ENCODE peak calls at places on chromosomes 3 and 15, in nine cellular contexts. Q is colonic mucosa, N is fibroblast of mammary gland, I is AG10803, L is tibial artery, S is IMR-90, B is dorsolateral prefrontal cortex, U is hepatocyte, T is mucosa of descending colon. O is an unnamed sample.

GRCh38 chr3:122497425-122497824 is 17.3 kb downstream of the KPNA1 start:
- DNase-seq in Q (no peak), N (peak; percentile 94), I (peak; percentile 94), L (no peak), S (peak; percentile 91), B (no peak), U (no peak), T (no peak), O (no peak)

GRCh38 chr3:100525753-100526612 is 33.6 kb downstream of the TMEM45A start:
- DNase-seq in Q (no peak), N (peak; percentile 96), I (peak; percentile 95), L (no peak), S (peak; percentile 79), B (no peak), U (peak; percentile 54), T (no peak), O (no peak)

GRCh38 chr3:61847784-61848462 is 286.6 kb downstream of the PTPRG start:
- DNase-seq in Q (peak; percentile 66), N (peak; percentile 85), I (peak; percentile 23), L (peak; percentile 86), S (no peak), B (no peak), U (peak; percentile 24), T (peak; percentile 71), O (no peak)

GRCh38 chr15:55033574-55033973 is 163.2 kb downstream of the RSL24D1 start:
- DNase-seq in Q (no peak), N (no peak), I (no peak), L (no peak), S (no peak), B (no peak), U (no peak), T (no peak), O (no peak)

GRCh38 chr3:134364936-134365765 is 9.1 kb downstream of the AMOTL2 start:
- DNase-seq in Q (no peak), N (peak; percentile 54), I (peak; percentile 73), L (peak; percentile 62), S (no peak), B (no peak), U (no peak), T (no peak), O (no peak)

GRCh38 chr15:26148461-26148860 is 285.3 kb upstream of the ATP10A start:
- DNase-seq in Q (no peak), N (no peak), I (no peak), L (no peak), S (no peak), B (no peak), U (no peak), T (no peak), O (no peak)

GRCh38 chr3:194135806-194136518 is at the start of gene HES1:
- DNase-seq in Q (peak; percentile 96), N (peak; percentile 95), I (peak; percentile 98), L (peak; percentile 97), S (peak; percentile 97), B (peak; percentile 15), U (peak; percentile 99), T (peak; percentile 93), O (no peak)

GRCh38 chr3:139533781-139534443 is 5.6 kb downstream of the RBP1 start:
- DNase-seq in Q (no peak), N (peak; percentile 19), I (peak; percentile 9), L (no peak), S (peak; percentile 65), B (peak; percentile 58), U (peak; percentile 30), T (no peak), O (no peak)

GRCh38 chr3:25473246-25473645 is 45.2 kb downstream of the RARB start:
- DNase-seq in Q (no peak), N (no peak), I (no peak), L (no peak), S (no peak), B (no peak), U (no peak), T (no peak), O (no peak)

GRCh38 chr3:174784206-174784934 is 74.8 kb upstream of the NAALADL2 start:
- DNase-seq in Q (no peak), N (peak; percentile 5), I (no peak), L (no peak), S (peak; percentile 74), B (no peak), U (no peak), T (no peak), O (no peak)

GRCh38 chr3:9173445-9173844 is 76.0 kb downstream of the SRGAP3 start:
- DNase-seq in Q (no peak), N (no peak), I (no peak), L (no peak), S (no peak), B (no peak), U (no peak), T (no peak), O (no peak)

GRCh38 chr15:74311734-74312444 is 55.6 kb downstream of the CYP11A1 start:
- DNase-seq in Q (no peak), N (no peak), I (peak; percentile 42), L (no peak), S (peak; percentile 8), B (no peak), U (peak; percentile 43), T (no peak), O (no peak)

GRCh38 chr15:71811036-71811736 is 832 bp downstream of the NR2E3 start:
- DNase-seq in Q (no peak), N (no peak), I (no peak), L (no peak), S (no peak), B (no peak), U (no peak), T (no peak), O (no peak)

GRCh38 chr15:29091666-29092065 is 178.0 kb downstream of the NSMCE3 start:
- DNase-seq in Q (no peak), N (no peak), I (no peak), L (no peak), S (no peak), B (no peak), U (no peak), T (no peak), O (no peak)

GRCh38 chr15:29088666-29089065 is 181.0 kb downstream of the NSMCE3 start:
- DNase-seq in Q (no peak), N (no peak), I (no peak), L (no peak), S (no peak), B (no peak), U (no peak), T (no peak), O (no peak)

GRCh38 chr15:29090617-29091466 is 178.8 kb downstream of the NSMCE3 start:
- DNase-seq in Q (no peak), N (peak; percentile 12), I (no peak), L (no peak), S (peak; percentile 11), B (no peak), U (peak; percentile 30), T (no peak), O (no peak)

GRCh38 chr15:29087521-29088285 is 181.9 kb downstream of the NSMCE3 start:
- DNase-seq in Q (no peak), N (no peak), I (no peak), L (no peak), S (no peak), B (no peak), U (no peak), T (no peak), O (no peak)

GRCh38 chr15:29089731-29090616 is 179.6 kb downstream of the NSMCE3 start:
- DNase-seq in Q (no peak), N (peak; percentile 22), I (no peak), L (no peak), S (peak; percentile 45), B (no peak), U (no peak), T (no peak), O (no peak)
- H3K4me3 ChIP-seq in Q (no peak overlapping the region), N (no peak overlapping the region), I (no peak overlapping the region), L (no peak overlapping the region), S (no peak overlapping the region), B (peak overlapping the region; percentile 36), U (no peak overlapping the region), T (no peak overlapping the region), O (no peak overlapping the region)

GRCh38 chr15:70507772-70508351 is 255.5 kb downstream of the UACA start:
- DNase-seq in Q (no peak), N (peak; percentile 57), I (no peak), L (no peak), S (peak; percentile 38), B (no peak), U (peak; percentile 80), T (no peak), O (no peak)
- TF ChIP-seq CTCF in Q (no peak), N (no peak), I (no peak), L (no peak), S (no peak), B (no peak), U (no peak), T (no peak), O (no peak)

DNA sequence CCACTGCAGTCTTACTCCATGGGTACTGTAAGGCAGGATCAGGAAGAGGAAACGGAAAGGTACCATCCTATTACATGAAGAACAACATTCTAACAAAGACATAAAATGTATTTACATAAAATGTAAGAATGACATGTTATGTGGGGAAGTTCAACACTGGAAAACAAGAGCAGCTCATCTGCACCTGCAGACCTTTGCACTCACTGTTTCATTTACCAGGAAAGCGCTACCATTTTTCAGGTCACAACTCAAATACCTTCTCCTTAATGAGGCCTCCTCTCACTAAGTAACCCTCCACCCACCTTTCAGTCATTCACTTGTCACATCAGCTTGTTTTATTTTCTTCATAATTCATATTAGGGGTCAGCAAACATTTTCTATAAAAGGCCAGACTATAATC is 2.6 kb downstream of the TMCC1 start:
- DNase-seq in Q (no peak), N (no peak), I (no peak), L (no peak), S (no peak), B (no peak), U (no peak), T (no peak), O (no peak)
- H3K4me3 ChIP-seq in Q (no peak overlapping the region), N (no peak overlapping the region), I (no peak overlapping the region), L (no peak overlapping the region), S (no peak overlapping the region), B (no peak overlapping the region), U (no peak overlapping the region), T (no peak overlapping the region), O (no peak overlapping the region)

GRCh38 chr3:10653241-10653640 is 147.9 kb upstream of the ATP2B2 start:
- DNase-seq in Q (no peak), N (no peak), I (no peak), L (no peak), S (no peak), B (no peak), U (no peak), T (no peak), O (no peak)

GRCh38 chr3:10653866-10654611 is 148.7 kb upstream of the ATP2B2 start:
- DNase-seq in Q (no peak), N (no peak), I (no peak), L (no peak), S (no peak), B (no peak), U (no peak), T (no peak), O (no peak)

GRCh38 chr3:10651506-10651905 is 146.1 kb upstream of the ATP2B2 start:
- DNase-seq in Q (no peak), N (no peak), I (no peak), L (no peak), S (no peak), B (no peak), U (no peak), T (no peak), O (no peak)

DNA sequence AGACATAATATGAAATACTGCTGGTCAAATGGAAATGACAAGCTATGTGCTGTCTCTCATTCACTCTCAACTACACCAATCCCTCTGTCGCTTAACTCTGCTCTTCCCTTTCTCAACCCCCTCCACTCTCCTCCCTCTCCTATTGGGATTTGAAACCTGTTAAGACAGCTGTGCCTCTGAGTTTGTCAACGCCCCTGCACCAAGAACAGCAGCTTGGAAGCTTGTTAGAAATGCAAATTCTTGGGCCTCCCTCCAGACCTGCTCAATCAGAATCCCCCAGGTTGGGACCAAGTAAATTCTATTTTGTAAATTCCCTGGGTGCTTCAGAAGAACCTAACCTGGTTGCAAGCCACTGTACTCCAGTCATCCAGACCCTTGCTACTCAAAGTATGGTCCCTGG is 149.7 kb upstream of the ATP2B2 start:
- DNase-seq in Q (no peak), N (no peak), I (no peak), L (no peak), S (no peak), B (no peak), U (no peak), T (no peak), O (no peak)
- TF ChIP-seq CTCF in Q (no peak), N (no peak), I (no peak), L (no peak), S (no peak), B (no peak), U (no peak), T (no peak), O (no peak)

O was measured in vagina.